ENCODE peak calls at places on chromosomes 5 and 9, in eight cellular contexts. R is H54, J is ecto neural progenitor cell, Y is fibroblast of mammary gland, G is endodermal cell, C is T-helper 2 cell, L is HTR-8/SVneo, Q is ELF-1. A is an unnamed sample.

GRCh38 chr9:3824062-3824461 is 298.3 kb upstream of the RFX3 start:
- DNase-seq in R (no peak), J (no peak), Y (peak; percentile 67), G (no peak), C (no peak), L (no peak), Q (no peak), A (peak; percentile 81)

GRCh38 chr9:124342946-124343485 is 72.2 kb downstream of the PSMB7 start:
- DNase-seq in R (peak; percentile 100), J (peak; percentile 70), Y (peak; percentile 89), G (peak; percentile 73), C (no peak), L (peak; percentile 91), Q (peak; percentile 60), A (peak; percentile 96)

GRCh38 chr5:14445581-14446290 is 135.9 kb upstream of the OTULINL start:
- DNase-seq in R (no peak), J (peak; percentile 62), Y (peak; percentile 73), G (peak; percentile 88), C (no peak), L (no peak), Q (peak; percentile 87), A (peak; percentile 46)

GRCh38 chr9:81461196-81461595 is 228.2 kb downstream of the TLE1 start:
- DNase-seq in R (no peak), J (no peak), Y (no peak), G (no peak), C (no peak), L (no peak), Q (no peak), A (no peak)

GRCh38 chr9:136974834-136975535 is 2.3 kb upstream of the PTGDS start:
- DNase-seq in R (peak; percentile 82), J (no peak), Y (no peak), G (no peak), C (peak; percentile 23), L (no peak), Q (no peak), A (no peak)

GRCh38 chr9:121781701-121782464 is 130.4 kb downstream of the DAB2IP start:
- DNase-seq in R (no peak), J (no peak), Y (no peak), G (peak; percentile 39), C (no peak), L (no peak), Q (no peak), A (no peak)

GRCh38 chr9:129310666-129311350 is 132.7 kb upstream of the IER5L start:
- DNase-seq in R (no peak), J (no peak), Y (peak; percentile 28), G (peak; percentile 31), C (no peak), L (no peak), Q (no peak), A (no peak)

GRCh38 chr9:91302831-91303230 is 58.9 kb downstream of the AUH start:
- DNase-seq in R (peak; percentile 54), J (no peak), Y (peak; percentile 90), G (no peak), C (no peak), L (peak; percentile 56), Q (no peak), A (peak; percentile 72)

GRCh38 chr5:35853652-35854051 is 3.0 kb upstream of the IL7R start:
- DNase-seq in R (no peak), J (no peak), Y (no peak), G (no peak), C (peak; percentile 93), L (no peak), Q (no peak), A (peak; percentile 47)

GRCh38 chr9:89750117-89750551 is 145.3 kb downstream of the GADD45G start:
- DNase-seq in R (no peak), J (peak; percentile 61), Y (no peak), G (peak; percentile 61), C (no peak), L (no peak), Q (peak; percentile 55), A (no peak)